ENCODE peak calls at places on chromosomes 2 and 18, in five cellular contexts. T, S, E, W and M are unnamed samples.

GRCh38 chr18:7856733-7857132 is 289.6 kb downstream of the PTPRM start:
- DNase-seq in E (no peak), T (no peak), W (no peak), S (no peak), M (no peak)

GRCh38 chr2:166361351-166362153 is 14.2 kb downstream of the SCN9A start:
- DNase-seq in W (no peak), E (no peak), T (no peak), S (no peak), M (no peak)

GRCh38 chr2:222862068-222862914 is 1.5 kb downstream of the ACSL3 start:
- DNase-seq in S (no peak), T (no peak), E (no peak), W (no peak), M (no peak)

GRCh38 chr18:8742382-8743361 is 37.3 kb downstream of the MTCL1 start:
- DNase-seq in W (no peak), S (no peak), T (no peak), E (no peak), M (no peak)

GRCh38 chr2:187294043-187294442 is 154.0 kb downstream of the CALCRL start:
- DNase-seq in W (no peak), T (no peak), E (no peak), S (no peak), M (no peak)

GRCh38 chr2:127177617-127178278 is 42.4 kb downstream of the CYP27C1 start:
- DNase-seq in T (no peak), E (no peak), W (no peak), S (no peak), M (no peak)

GRCh38 chr2:120237491-120237902 is 14.3 kb upstream of the TMEM185B start:
- DNase-seq in E (no peak), S (no peak), W (no peak), T (peak; percentile 73), M (no peak)

GRCh38 chr2:168974370-168974769 is 56.8 kb downstream of the ABCB11 start:
- DNase-seq in E (no peak), S (no peak), T (no peak), W (no peak), M (no peak)

GRCh38 chr2:38719706-38720105 is 31.5 kb downstream of the SRSF7 start:
- DNase-seq in W (no peak), T (no peak), S (no peak), E (no peak), M (no peak)

GRCh38 chr2:215651412-215651811 is 215.5 kb upstream of the FN1 start:
- DNase-seq in E (no peak), S (no peak), T (no peak), W (no peak), M (no peak)

GRCh38 chr2:38634684-38635083 is 31.2 kb upstream of the GALM start:
- DNase-seq in W (no peak), S (no peak), E (peak; percentile 63), T (no peak), M (no peak)

GRCh38 chr2:9768388-9768787 is 74.9 kb upstream of the TAF1B start:
- DNase-seq in W (peak; percentile 5), S (no peak), E (no peak), T (no peak), M (no peak)

GRCh38 chr2:158497486-158497885 is 40.7 kb downstream of the PKP4 start:
- DNase-seq in S (no peak), E (no peak), W (no peak), T (no peak), M (no peak)

GRCh38 chr2:60581461-60582282 is 28.2 kb upstream of the BCL11A start:
- DNase-seq in E (peak; percentile 65), T (peak; percentile 76), W (peak; percentile 20), S (no peak), M (no peak)

GRCh38 chr18:63298393-63299015 is 21.1 kb downstream of the BCL2 start:
- DNase-seq in S (no peak), W (no peak), E (no peak), T (no peak), M (no peak)

GRCh38 chr18:77114564-77115391 is 17.8 kb downstream of the MBP start:
- DNase-seq in S (peak; percentile 65), T (peak; percentile 84), E (peak; percentile 98), W (peak; percentile 56), M (peak; percentile 89)

GRCh38 chr18:77114070-77114563 is 18.5 kb downstream of the MBP start:
- DNase-seq in E (no peak), S (no peak), W (no peak), T (no peak), M (no peak)

GRCh38 chr18:77118256-77119090 is 14.1 kb downstream of the MBP start:
- DNase-seq in W (no peak), S (no peak), E (no peak), T (no peak), M (no peak)

GRCh38 chr18:77115461-77115907 is 17.1 kb downstream of the MBP start:
- DNase-seq in T (no peak), S (no peak), W (no peak), E (no peak), M (no peak)

GRCh38 chr18:77116201-77117080 is 16.1 kb downstream of the MBP start:
- DNase-seq in S (no peak), T (no peak), W (no peak), E (no peak), M (no peak)
- H3K4me3 ChIP-seq in S (no peak overlapping the region), T (no peak overlapping the region), W (no peak overlapping the region), E (no peak overlapping the region), M (no peak overlapping the region)

DNA sequence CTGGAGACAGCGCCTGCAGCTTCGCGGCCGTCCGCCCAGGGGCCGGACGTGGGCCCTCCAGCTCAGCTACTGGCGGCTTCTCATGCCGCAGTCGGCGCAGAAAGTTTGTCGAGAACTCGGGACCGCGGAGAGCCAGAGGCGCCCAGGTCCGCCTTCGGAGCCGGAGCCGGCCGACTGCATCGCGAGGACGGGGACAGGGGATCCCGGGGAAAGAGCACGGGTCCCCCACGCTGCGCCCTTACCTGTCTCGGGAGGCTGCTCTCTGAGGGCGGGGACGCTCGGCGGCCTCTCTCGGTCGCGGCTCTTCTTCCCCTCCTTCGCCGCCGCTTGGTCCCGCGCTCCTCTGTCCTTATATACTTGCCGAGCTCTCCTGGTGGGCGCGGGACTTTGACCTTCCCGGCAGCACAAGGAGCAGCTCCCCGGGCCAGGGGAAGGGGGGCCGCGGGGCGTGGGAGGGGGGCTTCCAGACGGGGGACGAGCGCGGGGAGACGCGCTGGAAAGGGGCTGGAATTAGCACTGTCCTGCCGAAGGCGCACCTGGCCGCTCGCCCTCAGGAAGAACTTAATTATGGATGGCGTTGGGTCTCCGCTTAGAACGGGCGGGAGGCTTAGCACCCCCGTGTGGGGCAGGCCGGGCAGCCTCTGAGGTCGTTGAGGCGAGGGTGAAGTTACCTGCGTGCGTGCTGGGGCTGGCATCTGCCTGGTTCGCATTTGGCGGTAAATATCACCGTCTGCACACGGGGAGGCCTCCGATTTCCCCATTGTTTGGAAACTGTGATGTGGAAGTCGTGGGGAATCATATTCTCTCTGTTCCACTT is at the start of gene POMC:
- DNase-seq in W (no peak), S (no peak), T (peak; percentile 36), E (no peak), M (no peak)
- H3K4me3 ChIP-seq in W (peak within 1 kb of the TSS; percentile 46), S (peak within 1 kb of the TSS; percentile 46), T (peak within 1 kb of the TSS; percentile 49), E (no peak within 1 kb of the TSS), M (peak within 1 kb of the TSS; percentile 25)

DNA sequence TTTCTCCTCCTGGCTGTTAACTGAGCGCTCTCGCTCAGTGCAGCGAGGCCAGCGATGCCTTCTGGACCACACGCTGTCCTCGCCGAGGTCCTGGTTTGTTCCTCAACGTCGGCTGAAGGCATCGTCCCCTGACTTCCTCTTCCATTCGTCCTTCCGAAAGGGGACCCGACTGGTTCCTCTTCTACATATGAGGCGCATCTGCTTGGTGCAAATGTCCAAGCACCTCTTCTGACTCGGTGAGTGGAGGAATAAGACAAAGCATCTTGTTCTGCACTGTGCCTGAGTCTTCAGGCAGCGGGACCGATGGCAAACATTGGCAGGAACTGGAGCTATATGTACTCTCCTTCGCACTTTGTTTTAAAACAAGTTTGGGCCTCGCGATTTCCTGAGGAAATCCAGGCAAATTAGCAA is 651 bp upstream of the KCNS3 start:
- DNase-seq in S (no peak), W (no peak), E (peak; percentile 63), T (no peak), M (no peak)
- H3K4me3 ChIP-seq in S (peak overlapping the region; percentile 46), W (peak overlapping the region; percentile 57), E (peak overlapping the region; percentile 16), T (peak overlapping the region; percentile 62), M (peak overlapping the region; percentile 80)

GRCh38 chr2:231665208-231665921 is 43.0 kb upstream of the PTMA start:
- DNase-seq in T (no peak), E (no peak), W (no peak), S (no peak), M (no peak)
- H3K4me3 ChIP-seq in T (peak overlapping the region; percentile 49), E (no peak overlapping the region), W (no peak overlapping the region), S (peak overlapping the region; percentile 60), M (no peak overlapping the region)

DNA sequence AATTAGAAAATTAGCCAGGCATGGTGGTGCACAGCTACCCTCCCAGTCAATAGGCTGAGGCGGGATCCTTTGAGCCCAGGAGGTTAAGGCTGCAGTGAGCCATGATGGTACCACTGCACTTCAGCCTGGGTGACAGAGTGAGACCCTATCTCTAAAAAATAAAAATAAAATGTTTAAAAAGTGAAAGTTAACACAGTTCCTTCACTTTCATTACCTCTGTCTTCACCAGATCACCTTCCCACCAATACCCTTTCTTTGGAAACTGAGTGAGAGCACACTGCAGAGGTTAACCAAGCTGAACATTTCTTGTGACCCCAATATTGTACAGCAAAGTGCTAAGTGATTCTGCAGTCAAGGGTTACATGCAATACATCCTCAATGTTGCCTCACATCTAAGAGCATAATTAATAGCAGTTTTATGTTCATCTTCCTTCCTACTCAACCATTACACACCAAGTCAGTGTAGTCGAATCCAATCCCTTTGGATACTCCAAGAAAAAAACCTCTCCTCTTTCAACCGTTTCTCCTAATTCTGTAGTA is 1.7 kb downstream of the L3MBTL4 start:
- DNase-seq in W (no peak), S (no peak), T (no peak), E (no peak), M (no peak)
- H3K4me3 ChIP-seq in W (no peak overlapping the region), S (no peak overlapping the region), T (no peak overlapping the region), E (no peak overlapping the region), M (no peak overlapping the region)

GRCh38 chr2:238233625-238234024 is 6.2 kb downstream of the HES6 start:
- DNase-seq in E (no peak), T (no peak), S (no peak), W (no peak), M (no peak)

GRCh38 chr2:238231809-238232208 is 8.0 kb downstream of the HES6 start:
- DNase-seq in S (no peak), W (no peak), T (no peak), E (no peak), M (no peak)

GRCh38 chr2:238228700-238229099 is 11.1 kb downstream of the HES6 start:
- DNase-seq in W (no peak), T (no peak), S (no peak), E (no peak), M (no peak)

GRCh38 chr2:238230699-238231098 is 9.1 kb downstream of the HES6 start:
- DNase-seq in E (no peak), W (no peak), T (no peak), S (no peak), M (no peak)

GRCh38 chr2:238231251-238231793 is 8.5 kb downstream of the HES6 start:
- DNase-seq in S (no peak), T (no peak), W (peak; percentile 64), E (peak; percentile 45), M (peak; percentile 48)
- H3K4me3 ChIP-seq in S (peak overlapping the region; percentile 58), T (peak overlapping the region; percentile 27), W (peak overlapping the region; percentile 73), E (no peak overlapping the region), M (peak overlapping the region; percentile 46)